ENCODE peak calls at places on chromosome 5, in eight cellular contexts. P is RKO; V is A172; E is activated CD4-positive, alpha-beta T cell treated with anti-CD3 and anti-CD28 coated beads, Interleukin-2, amount 10 ng/mL, durations not matched to agents 7 days and 5 days; S is immature natural killer cell; G is substantia nigra; B is brain microvascular endothelial cell; M is effector CD8-positive, alpha-beta T cell. Z is an unnamed sample.

GRCh38 chr5:32964246-32964645 is 253.1 kb downstream of the NPR3 start:
- DNase-seq in P (no peak), V (peak; percentile 44), E (no peak), S (no peak), G (no peak), B (peak; percentile 69), M (no peak), Z (no peak)

GRCh38 chr5:150085950-150086715 is at the start of gene CSF1R:
- DNase-seq in P (no peak), V (no peak), E (peak; percentile 0), S (no peak), G (no peak), B (no peak), M (no peak), Z (no peak)

GRCh38 chr5:58114324-58114723 is 345.6 kb downstream of the PLK2 start:
- DNase-seq in P (peak; percentile 47), V (peak; percentile 84), E (no peak), S (no peak), G (no peak), B (peak; percentile 69), M (no peak), Z (no peak)

GRCh38 chr5:10844016-10844415 is 83.0 kb upstream of the DAP start:
- DNase-seq in P (no peak), V (no peak), E (no peak), S (no peak), G (no peak), B (no peak), M (no peak), Z (no peak)

GRCh38 chr5:33341316-33341715 is 99.4 kb upstream of the TARS1 start:
- DNase-seq in P (no peak), V (no peak), E (no peak), S (no peak), G (no peak), B (no peak), M (no peak), Z (no peak)

GRCh38 chr5:149724130-149724850 is 5.8 kb upstream of the PPARGC1B start:
- DNase-seq in P (no peak), V (no peak), E (peak; percentile 30), S (no peak), G (no peak), B (no peak), M (no peak), Z (no peak)

GRCh38 chr5:174810796-174811195 is 86.4 kb downstream of the MSX2 start:
- DNase-seq in P (no peak), V (no peak), E (no peak), S (no peak), G (no peak), B (no peak), M (no peak), Z (no peak)

GRCh38 chr5:172608773-172609172 is 32.3 kb upstream of the NEURL1B start:
- DNase-seq in P (no peak), V (no peak), E (no peak), S (no peak), G (no peak), B (no peak), M (no peak), Z (no peak)